ENCODE peak calls at places on chromosomes 11 and 22, in four cellular contexts. M is Peyer's patch, I is stomach, X is body of pancreas. W is an unnamed sample.

GRCh38 chr11:20363500-20364411 is at the start of gene HTATIP2:
- DNase-seq in I (peak), M (peak), X (peak), W (peak)

GRCh38 chr11:11400635-11401232 is 47.7 kb upstream of the CSNK2A3 start:
- DNase-seq in M (no peak), I (no peak), X (no peak), W (peak)

GRCh38 chr11:93623938-93624337 is 37.5 kb upstream of the CEP295 start:
- DNase-seq in M (no peak), X (no peak), I (no peak), W (no peak)

GRCh38 chr22:28831140-28832072 is 31.0 kb upstream of the XBP1 start:
- DNase-seq in M (no peak), X (no peak), I (peak), W (no peak)

GRCh38 chr22:33576205-33576604 is 344.1 kb downstream of the LARGE1 start:
- DNase-seq in M (no peak), I (no peak), X (no peak), W (no peak)

GRCh38 chr11:30488304-30488998 is 97.7 kb downstream of the MPPED2 start:
- DNase-seq in I (peak), X (peak), M (no peak), W (no peak)

GRCh38 chr11:68193018-68193417 is 20.1 kb downstream of the KMT5B start:
- DNase-seq in M (no peak), X (no peak), I (no peak), W (no peak)

GRCh38 chr22:48486163-48486957 is 1341.3 kb downstream of the BRD1 start:
- DNase-seq in I (no peak), M (no peak), X (no peak), W (no peak)

GRCh38 chr22:48778308-48779195 is 1049.1 kb downstream of the BRD1 start:
- DNase-seq in I (no peak), X (no peak), M (peak), W (no peak)

GRCh38 chr22:36454916-36455570 is 26.4 kb downstream of the TXN2 start:
- DNase-seq in M (peak), X (peak), I (peak), W (peak)

GRCh38 chr11:30477061-30477460 is 109.1 kb downstream of the MPPED2 start:
- DNase-seq in I (no peak), M (no peak), X (no peak), W (no peak)

GRCh38 chr11:128520886-128521696 is 66.3 kb downstream of the ETS1 start:
- DNase-seq in X (no peak), I (no peak), M (no peak), W (no peak)

GRCh38 chr22:36335621-36336020 is 52.1 kb downstream of the MYH9 start:
- DNase-seq in I (no peak), M (no peak), X (peak), W (no peak)

GRCh38 chr11:33770236-33770635 is 4.1 kb downstream of the FBXO3 start:
- DNase-seq in I (no peak), X (no peak), M (no peak), W (no peak)

GRCh38 chr11:125271436-125272064 is 107.0 kb downstream of the PKNOX2 start:
- DNase-seq in M (no peak), I (no peak), X (no peak), W (no peak)

GRCh38 chr11:2562181-2562581 is 117.4 kb downstream of the KCNQ1 start:
- DNase-seq in X (peak), M (no peak), I (peak), W (no peak)

GRCh38 chr11:88590366-88590765 is 252.8 kb upstream of the CTSC start:
- DNase-seq in X (no peak), M (no peak), I (no peak), W (no peak)

GRCh38 chr11:126345759-126346585 is 9.5 kb upstream of the ST3GAL4 start:
- DNase-seq in I (no peak), X (peak), M (no peak), W (peak)

GRCh38 chr11:112339566-112339965 is 78.9 kb upstream of the PLET1 start:
- DNase-seq in M (no peak), I (no peak), X (no peak), W (no peak)

GRCh38 chr11:118000850-118001228 is 14.6 kb downstream of the IL10RA start:
- DNase-seq in X (no peak), I (no peak), M (no peak), W (no peak)

GRCh38 chr11:123580557-123581275 is 73.7 kb downstream of the SCN3B start:
- DNase-seq in X (peak), I (peak), M (peak), W (peak)

DNA sequence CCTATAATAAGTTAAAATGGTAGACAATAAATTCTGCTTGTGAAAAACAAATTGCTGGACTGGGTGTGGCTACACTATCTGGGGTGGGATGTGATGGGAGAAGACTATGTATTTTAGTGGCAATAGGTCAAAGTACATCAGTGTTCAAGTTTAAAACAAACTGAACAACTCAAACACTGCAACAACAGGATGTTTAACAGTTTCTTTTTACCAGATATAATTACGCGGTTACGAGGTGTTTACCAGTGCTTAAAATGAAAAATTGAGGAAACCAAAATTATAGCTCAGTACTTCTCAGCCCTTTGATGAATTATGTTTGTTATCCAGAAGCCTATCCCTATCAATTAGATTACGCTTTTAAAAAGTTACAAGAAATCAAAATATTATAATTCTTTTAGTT is 3.2 kb downstream of the PRDM10 start:
- DNase-seq in M (no peak), I (no peak), X (no peak), W (no peak)
- TF ChIP-seq POLR2A in M (no peak), I (no peak), X (no peak), W (no peak)

DNA sequence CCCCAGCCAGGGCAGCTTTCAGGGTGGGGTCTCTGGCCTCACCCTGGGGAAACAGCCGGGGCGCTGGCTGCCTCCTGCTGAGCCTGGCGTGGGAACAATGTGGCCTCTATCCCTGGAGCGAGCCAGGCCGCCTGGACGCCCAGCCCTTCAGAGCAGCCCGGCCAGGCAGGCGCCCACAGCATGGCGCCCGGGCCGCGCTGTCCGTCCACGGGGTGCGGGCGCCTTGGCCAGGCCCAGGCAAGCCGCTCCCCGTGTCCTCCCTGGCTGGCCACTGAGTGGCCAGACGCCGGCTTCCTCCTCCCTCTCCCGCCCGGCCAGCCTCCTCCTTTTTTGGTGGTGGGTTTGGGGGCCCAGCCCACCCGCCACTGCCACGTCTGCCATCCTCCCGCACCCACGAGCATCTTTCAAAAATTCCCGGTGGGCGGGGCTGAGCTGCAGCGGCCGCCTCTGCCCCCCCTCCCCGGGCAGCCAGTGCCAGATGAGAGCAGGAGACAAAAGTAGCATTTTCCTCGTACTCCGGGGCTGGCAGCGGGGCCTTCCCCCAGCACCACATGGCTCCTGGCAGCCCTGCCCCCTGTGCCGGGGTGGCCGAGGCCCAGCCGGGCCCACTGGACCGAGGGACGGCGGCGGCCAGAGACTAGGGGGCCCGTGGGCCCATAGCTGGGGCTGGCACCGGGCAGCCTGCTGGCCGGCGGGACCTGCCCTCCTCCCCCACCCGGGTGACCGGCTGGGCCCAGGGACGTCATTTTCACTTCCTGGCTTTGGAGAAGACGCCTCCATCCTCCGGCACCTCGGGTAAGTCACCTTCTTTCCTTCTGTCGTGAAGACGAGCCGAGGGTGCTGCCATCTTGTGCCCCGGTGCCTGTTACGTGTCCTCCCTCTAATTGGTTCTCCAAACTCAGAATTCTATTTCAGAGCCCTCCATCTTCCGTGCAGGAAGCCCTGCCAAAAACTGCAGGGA is 70.2 kb upstream of the PPARA start:
- DNase-seq in X (peak), I (peak), M (no peak), W (no peak)
- TF ChIP-seq POLR2A in X (peak), I (no peak), M (no peak), W (no peak)

GRCh38 chr11:27367881-27368280 is 4.9 kb upstream of the CCDC34 start:
- DNase-seq in X (no peak), I (no peak), M (no peak), W (no peak)

GRCh38 chr11:27363576-27364115 is 631 bp upstream of the CCDC34 start:
- DNase-seq in X (no peak), M (no peak), I (no peak), W (no peak)

GRCh38 chr11:27362032-27362431 is 983 bp downstream of the CCDC34 start:
- DNase-seq in I (no peak), X (no peak), M (no peak), W (no peak)

GRCh38 chr11:27358306-27358705 is 4.7 kb downstream of the CCDC34 start:
- DNase-seq in X (no peak), M (no peak), I (no peak), W (no peak)

DNA sequence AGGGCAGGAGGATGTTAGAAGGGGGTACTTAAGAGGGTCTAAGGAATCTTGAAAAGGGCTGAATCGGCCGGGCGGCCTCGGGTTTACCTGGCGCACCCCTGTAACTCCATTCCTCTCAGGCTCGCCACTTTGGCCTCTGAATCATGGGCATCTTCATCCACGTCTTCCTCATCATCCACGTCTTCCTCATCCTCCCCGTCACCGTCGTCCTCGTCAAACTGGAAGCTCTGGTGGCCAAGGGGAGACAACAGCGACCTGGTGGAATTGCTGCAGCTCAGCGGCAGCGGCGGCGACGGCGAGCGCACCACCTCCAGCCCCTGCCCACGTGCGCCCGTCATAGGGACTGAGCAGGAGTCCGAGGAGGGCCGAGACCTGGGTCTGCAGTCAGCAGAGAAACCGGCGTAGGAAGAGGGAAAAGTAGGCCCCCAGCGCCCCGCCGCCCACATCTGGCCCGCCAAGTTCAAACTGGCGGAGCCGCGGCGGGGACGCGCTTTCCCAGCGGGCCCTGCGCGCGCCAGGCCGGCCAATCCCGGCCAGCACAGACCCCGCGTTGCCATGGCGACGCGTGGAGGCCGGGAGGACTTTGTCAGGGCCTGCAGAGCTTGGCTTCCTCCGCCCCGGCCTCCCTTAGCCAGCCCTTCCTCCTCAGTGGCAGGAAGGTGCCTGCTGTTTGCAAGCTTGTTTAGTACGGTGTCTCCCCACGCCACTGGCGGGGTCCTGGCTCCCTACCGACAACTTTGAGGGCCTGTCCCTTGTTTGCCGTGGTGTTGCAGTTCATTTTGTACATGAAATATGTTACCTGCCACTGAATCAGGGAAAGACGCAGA is at the start of gene CCDC34:
- DNase-seq in X (peak), M (peak), I (peak), W (peak)
- TF ChIP-seq POLR2A in X (peak), M (no peak), I (no peak), W (peak)

DNA sequence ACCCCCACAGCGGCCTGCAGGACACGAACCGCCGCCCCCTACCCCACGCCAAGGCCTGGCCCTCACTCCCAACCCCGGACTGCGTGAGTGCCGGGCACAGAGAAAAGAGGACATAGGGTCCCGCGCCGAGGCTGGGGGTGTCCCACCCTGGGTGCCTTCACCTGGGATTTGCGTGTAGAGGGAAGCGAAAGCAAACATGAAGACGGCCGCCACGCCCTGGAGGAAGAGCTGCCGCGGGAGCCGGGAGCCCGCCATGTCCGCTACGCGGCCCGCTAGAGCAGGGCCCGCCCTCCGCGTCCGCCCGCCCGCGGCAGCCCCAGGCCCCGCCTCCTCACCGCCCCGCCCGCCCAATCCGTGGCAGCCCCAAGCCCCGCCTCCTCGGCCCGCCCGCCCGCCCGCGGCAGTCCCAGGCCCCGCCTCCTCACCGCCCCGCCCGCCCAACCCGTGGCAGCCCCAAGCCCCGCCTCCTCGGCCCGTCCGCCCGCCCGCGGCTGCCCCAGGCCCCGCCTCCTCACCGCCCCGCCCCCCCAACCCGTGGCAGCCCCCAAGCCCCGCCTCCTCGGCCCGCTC is at the start of gene LMF2:
- DNase-seq in I (peak), X (peak), M (peak), W (peak)
- TF ChIP-seq POLR2A in I (no peak), X (no peak), M (peak), W (no peak)

GRCh38 chr11:70587095-70587389 is 188.7 kb downstream of the CTTN start:
- DNase-seq in I (no peak), X (no peak), M (no peak), W (no peak)

GRCh38 chr11:70583781-70584218 is 185.5 kb downstream of the CTTN start:
- DNase-seq in I (no peak), M (no peak), X (no peak), W (no peak)

GRCh38 chr11:70582886-70583641 is 184.7 kb downstream of the CTTN start:
- DNase-seq in I (no peak), X (no peak), M (no peak), W (no peak)

GRCh38 chr11:70584786-70585545 is 186.6 kb downstream of the CTTN start:
- DNase-seq in M (no peak), X (no peak), I (no peak), W (no peak)

DNA sequence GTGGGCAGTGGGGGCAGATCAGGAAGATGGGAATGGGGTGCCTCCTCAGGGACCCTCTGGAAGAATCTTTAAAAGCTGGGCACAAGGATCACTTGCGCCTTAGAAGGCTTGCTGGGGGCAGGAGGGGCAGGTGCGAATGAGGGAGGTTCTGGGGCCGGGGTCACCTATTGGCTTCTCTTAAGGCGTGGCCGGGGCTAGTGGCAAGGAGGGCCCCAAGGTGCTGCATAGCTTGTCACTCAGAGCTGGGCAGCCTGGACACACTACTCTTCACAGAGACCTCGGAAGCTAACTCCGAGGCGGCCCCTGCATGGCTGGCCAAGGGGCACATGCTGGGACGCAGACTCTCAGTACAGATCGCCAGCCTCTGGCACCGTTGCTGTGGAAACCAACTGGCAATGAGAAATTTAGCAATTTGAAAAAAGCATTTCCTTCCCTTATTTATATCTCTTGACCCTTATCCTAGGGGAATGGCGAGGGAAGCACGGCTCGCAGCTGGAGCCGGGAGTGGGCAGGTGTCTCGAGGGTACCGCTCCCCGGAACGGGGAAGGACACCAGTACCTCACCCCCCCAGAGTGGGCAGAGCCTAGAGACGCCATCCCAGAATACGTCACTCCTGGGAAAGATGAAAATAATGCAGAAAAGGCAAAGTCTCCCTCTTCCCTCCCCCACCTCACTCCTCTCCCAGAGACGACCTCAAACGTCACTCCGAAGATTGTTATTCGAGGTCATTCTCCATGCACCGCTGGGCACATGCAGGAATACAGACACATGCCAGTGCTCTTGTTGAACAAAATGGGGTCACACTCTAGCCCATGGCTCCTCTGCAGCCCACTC is 188.1 kb downstream of the CTTN start:
- DNase-seq in I (no peak), X (no peak), M (no peak), W (no peak)
- TF ChIP-seq POLR2A in I (no peak), X (no peak), M (no peak), W (no peak)

DNA sequence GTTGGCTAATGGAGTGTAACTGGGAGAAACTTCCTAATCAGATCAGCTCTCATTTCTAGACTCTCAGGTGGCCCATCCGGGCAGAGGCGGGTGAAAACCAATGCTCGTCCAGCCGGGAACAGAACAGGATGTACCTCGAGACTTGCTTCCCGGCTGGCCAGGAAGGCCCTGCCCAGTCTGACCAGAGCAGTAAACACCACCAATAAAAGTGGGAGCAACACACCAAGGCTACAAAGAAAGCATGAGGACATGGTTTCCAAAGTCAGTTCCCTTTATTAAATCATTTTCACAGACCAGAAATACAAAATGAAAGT is 940 bp upstream of the TNKS1BP1 start:
- DNase-seq in M (no peak), I (peak), X (peak), W (no peak)
- TF ChIP-seq POLR2A in M (peak), I (no peak), X (no peak), W (no peak)

DNA sequence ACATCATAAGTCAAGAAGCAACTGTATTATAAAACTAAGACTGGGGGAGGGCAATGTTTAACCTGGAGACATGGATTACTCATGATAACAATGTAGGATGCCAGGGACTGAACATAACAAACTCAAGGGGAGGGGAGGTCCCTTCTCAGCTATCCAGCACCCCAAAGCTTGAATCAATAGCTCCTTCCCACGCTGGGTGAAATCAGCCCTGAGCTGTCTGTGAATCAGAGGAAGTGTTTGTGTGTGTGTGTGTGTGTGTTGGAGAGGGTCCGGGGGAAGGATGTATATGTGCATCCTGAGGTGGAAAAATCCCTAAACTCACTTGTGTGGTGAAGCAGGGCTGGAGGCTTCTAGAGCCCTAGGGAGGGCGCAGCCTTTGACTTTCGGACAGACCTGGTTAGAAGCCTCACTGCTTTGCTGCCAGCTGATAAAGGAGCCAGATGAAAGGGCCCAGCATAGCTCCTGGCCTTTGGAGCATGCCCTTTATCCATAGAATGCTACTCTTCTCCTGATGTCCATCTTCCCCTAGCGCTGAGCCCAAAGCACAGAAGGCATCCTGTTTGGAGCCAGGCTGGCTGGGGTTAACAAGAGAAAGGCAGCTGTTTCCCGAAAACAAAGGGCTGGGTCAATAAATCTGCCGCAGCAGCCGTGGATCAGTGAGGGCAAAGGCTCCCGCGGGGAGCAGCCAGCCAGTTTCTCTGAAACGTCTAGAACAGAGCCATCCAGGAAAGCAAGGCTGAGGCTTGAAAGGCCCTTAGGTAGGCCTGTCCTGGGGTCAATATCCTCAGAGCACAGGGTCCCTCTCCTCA is 35.8 kb downstream of the TNKS1BP1 start:
- DNase-seq in M (no peak), X (no peak), I (no peak), W (no peak)
- TF ChIP-seq POLR2A in M (no peak), X (no peak), I (no peak), W (no peak)

W was measured in erythroblast.